ENCODE peak calls at places on chromosomes 13 and 19, in seven cellular contexts. X, C, F, Z, K, O and D are unnamed samples.

GRCh38 chr13:36174923-36175322 is 39.4 kb downstream of the SOHLH2 start:
- DNase-seq in X (no peak), F (no peak), K (no peak), Z (no peak), C (no peak), O (no peak), D (no peak)

GRCh38 chr13:34618654-34619053 is 323.4 kb upstream of the NBEA start:
- DNase-seq in K (no peak), C (no peak), Z (no peak), X (no peak), O (no peak), F (no peak), D (no peak)

GRCh38 chr13:60268203-60268555 is 104.5 kb upstream of the DIAPH3 start:
- DNase-seq in O (no peak), Z (no peak), C (no peak), X (no peak), K (no peak), F (no peak), D (no peak)

GRCh38 chr19:49579947-49580263 is 451 bp downstream of the NOSIP start:
- DNase-seq in Z (no peak), K (no peak), X (no peak), O (no peak), F (no peak), C (no peak), D (no peak)

GRCh38 chr19:495440-496332 is 600 bp upstream of the MADCAM1 start:
- DNase-seq in O (peak; percentile 41), X (no peak), Z (peak; percentile 49), C (no peak), F (no peak), K (no peak), D (peak; percentile 39)

GRCh38 chr13:94217370-94217769 is 262.1 kb downstream of the DCT start:
- DNase-seq in O (no peak), F (no peak), Z (peak; percentile 19), C (no peak), K (no peak), X (no peak), D (peak; percentile 52)

GRCh38 chr19:797528-798414 is 519 bp downstream of the PTBP1 start:
- DNase-seq in K (peak; percentile 76), X (no peak), C (peak; percentile 77), O (peak; percentile 86), Z (peak; percentile 85), F (no peak), D (peak; percentile 85)

GRCh38 chr19:40006273-40006691 is 9.4 kb downstream of the ZNF546 start:
- DNase-seq in Z (peak; percentile 94), K (no peak), X (no peak), F (peak; percentile 64), C (no peak), O (no peak), D (peak; percentile 95)

GRCh38 chr13:37788346-37788745 is 81.2 kb downstream of the TRPC4 start:
- DNase-seq in O (no peak), X (no peak), K (no peak), Z (no peak), F (no peak), C (no peak), D (no peak)

GRCh38 chr13:41562541-41563178 is 105.3 kb downstream of the RGCC start:
- DNase-seq in K (no peak), X (no peak), F (no peak), C (no peak), O (no peak), Z (no peak), D (no peak)

GRCh38 chr13:102651892-102652291 is 43.0 kb downstream of the METTL21C start:
- DNase-seq in Z (peak; percentile 51), O (no peak), X (no peak), F (peak; percentile 23), K (no peak), C (no peak), D (peak; percentile 52)